ENCODE peak calls at places on chromosomes 6 and 20, in five cellular contexts. One of them, this sample, is unnamed.

GRCh38 chr20:11847827-11848226 is 69.9 kb upstream of the BTBD3 start:
- DNase-seq in IMR-90: no peak
- DNase-seq in trophoblast cell: no peak
- DNase-seq in mesendoderm: no peak
- DNase-seq in H9: no peak
- DNase-seq in this sample: no peak

GRCh38 chr6:55916188-55916587 is 40.8 kb upstream of the BMP5 start:
- DNase-seq in IMR-90: peak
- DNase-seq in H9: no peak
- DNase-seq in mesendoderm: peak
- DNase-seq in trophoblast cell: peak
- DNase-seq in this sample: no peak

GRCh38 chr20:3749689-3750639 is 17.5 kb downstream of the HSPA12B start:
- DNase-seq in H9: peak
- DNase-seq in mesendoderm: peak
- DNase-seq in trophoblast cell: peak
- DNase-seq in IMR-90: no peak
- DNase-seq in this sample: peak

GRCh38 chr6:51626391-51626790 is 461.0 kb downstream of the PKHD1 start:
- DNase-seq in mesendoderm: no peak
- DNase-seq in trophoblast cell: no peak
- DNase-seq in H9: no peak
- DNase-seq in IMR-90: no peak
- DNase-seq in this sample: no peak

GRCh38 chr6:133632906-133633305 is 256.0 kb upstream of the TCF21 start:
- DNase-seq in IMR-90: no peak
- DNase-seq in H9: no peak
- DNase-seq in trophoblast cell: no peak
- DNase-seq in mesendoderm: peak
- DNase-seq in this sample: no peak

GRCh38 chr6:38552136-38552535 is 87.6 kb downstream of the BTBD9 start:
- DNase-seq in H9: no peak
- DNase-seq in mesendoderm: no peak
- DNase-seq in IMR-90: no peak
- DNase-seq in trophoblast cell: no peak
- DNase-seq in this sample: no peak

GRCh38 chr6:158837684-158838625 is 18.8 kb upstream of the EZR start:
- DNase-seq in mesendoderm: peak
- DNase-seq in trophoblast cell: peak
- DNase-seq in IMR-90: peak
- DNase-seq in H9: no peak
- DNase-seq in this sample: no peak

GRCh38 chr20:13341737-13342393 is 120.8 kb downstream of the ISM1 start:
- DNase-seq in H9: no peak
- DNase-seq in IMR-90: no peak
- DNase-seq in trophoblast cell: peak
- DNase-seq in mesendoderm: no peak
- DNase-seq in this sample: no peak

GRCh38 chr6:119874381-119874780 is 524.8 kb upstream of the MAN1A1 start:
- DNase-seq in mesendoderm: no peak
- DNase-seq in trophoblast cell: no peak
- DNase-seq in H9: no peak
- DNase-seq in IMR-90: no peak
- DNase-seq in this sample: no peak

GRCh38 chr6:74991573-74992332 is 214.1 kb downstream of the COL12A1 start:
- DNase-seq in IMR-90: peak
- DNase-seq in trophoblast cell: no peak
- DNase-seq in mesendoderm: peak
- DNase-seq in H9: no peak
- DNase-seq in this sample: no peak

GRCh38 chr20:25447671-25448070 is 40.2 kb downstream of the GINS1 start:
- DNase-seq in H9: no peak
- DNase-seq in IMR-90: no peak
- DNase-seq in trophoblast cell: no peak
- DNase-seq in mesendoderm: no peak
- DNase-seq in this sample: no peak

GRCh38 chr6:13522639-13523038 is 35.2 kb upstream of the GFOD1 start:
- DNase-seq in trophoblast cell: peak
- DNase-seq in H9: no peak
- DNase-seq in mesendoderm: no peak
- DNase-seq in IMR-90: no peak
- DNase-seq in this sample: no peak

GRCh38 chr6:10429638-10430427 is 15.0 kb upstream of the TFAP2A start:
- DNase-seq in mesendoderm: peak
- DNase-seq in H9: no peak
- DNase-seq in trophoblast cell: peak
- DNase-seq in IMR-90: peak
- DNase-seq in this sample: peak

GRCh38 chr6:32692019-32692418 is 25.6 kb upstream of the HLA-DQB1 start:
- DNase-seq in mesendoderm: peak
- DNase-seq in trophoblast cell: peak
- DNase-seq in IMR-90: no peak
- DNase-seq in H9: peak
- DNase-seq in this sample: peak

GRCh38 chr6:128507337-128508310 is 12.8 kb downstream of the PTPRK start:
- DNase-seq in mesendoderm: no peak
- DNase-seq in H9: no peak
- DNase-seq in IMR-90: peak
- DNase-seq in trophoblast cell: peak
- DNase-seq in this sample: no peak

GRCh38 chr6:138115877-138116660 is 8.8 kb upstream of the PERP start:
- DNase-seq in H9: no peak
- DNase-seq in IMR-90: peak
- DNase-seq in trophoblast cell: peak
- DNase-seq in mesendoderm: peak
- DNase-seq in this sample: peak

GRCh38 chr20:44035924-44036323 is 121.3 kb downstream of the TOX2 start:
- DNase-seq in IMR-90: no peak
- DNase-seq in mesendoderm: no peak
- DNase-seq in trophoblast cell: no peak
- DNase-seq in H9: no peak
- DNase-seq in this sample: no peak

GRCh38 chr6:106183430-106183829 is 97.3 kb downstream of the PRDM1 start:
- DNase-seq in IMR-90: no peak
- DNase-seq in H9: no peak
- DNase-seq in trophoblast cell: no peak
- DNase-seq in mesendoderm: no peak
- DNase-seq in this sample: no peak

GRCh38 chr20:23251779-23252178 is 98.8 kb upstream of the NXT1 start:
- DNase-seq in H9: no peak
- DNase-seq in trophoblast cell: no peak
- DNase-seq in IMR-90: no peak
- DNase-seq in mesendoderm: no peak
- DNase-seq in this sample: no peak

GRCh38 chr6:165047952-165048351 is 261.5 kb downstream of the C6orf118 start:
- DNase-seq in mesendoderm: no peak
- DNase-seq in H9: no peak
- DNase-seq in IMR-90: no peak
- DNase-seq in trophoblast cell: no peak
- DNase-seq in this sample: no peak

GRCh38 chr6:28531479-28532128 is 5.9 kb downstream of the GPX5 start:
- DNase-seq in trophoblast cell: peak
- DNase-seq in H9: peak
- DNase-seq in IMR-90: no peak
- DNase-seq in mesendoderm: peak
- DNase-seq in this sample: no peak

GRCh38 chr6:28534880-28535279 is 9.2 kb downstream of the GPX5 start:
- DNase-seq in mesendoderm: no peak
- DNase-seq in H9: no peak
- DNase-seq in IMR-90: no peak
- DNase-seq in trophoblast cell: no peak
- DNase-seq in this sample: no peak

GRCh38 chr6:28541996-28542395 is 16.3 kb downstream of the GPX5 start:
- DNase-seq in H9: no peak
- DNase-seq in mesendoderm: no peak
- DNase-seq in trophoblast cell: no peak
- DNase-seq in IMR-90: no peak
- DNase-seq in this sample: no peak

GRCh38 chr6:28537509-28538140 is 11.9 kb downstream of the GPX5 start:
- DNase-seq in H9: peak
- DNase-seq in trophoblast cell: peak
- DNase-seq in mesendoderm: peak
- DNase-seq in IMR-90: peak
- DNase-seq in this sample: no peak

GRCh38 chr6:28537065-28537464 is 11.4 kb downstream of the GPX5 start:
- DNase-seq in mesendoderm: peak
- DNase-seq in IMR-90: peak
- DNase-seq in H9: peak
- DNase-seq in trophoblast cell: peak
- DNase-seq in this sample: no peak
- H2AK5ac ChIP-seq in mesendoderm: no peak
- H2AK5ac ChIP-seq in IMR-90: no peak
- H2AK5ac ChIP-seq in H9: no peak
- H2AK5ac ChIP-seq in trophoblast cell: no peak
- H2AK5ac ChIP-seq in this sample: no peak

DNA sequence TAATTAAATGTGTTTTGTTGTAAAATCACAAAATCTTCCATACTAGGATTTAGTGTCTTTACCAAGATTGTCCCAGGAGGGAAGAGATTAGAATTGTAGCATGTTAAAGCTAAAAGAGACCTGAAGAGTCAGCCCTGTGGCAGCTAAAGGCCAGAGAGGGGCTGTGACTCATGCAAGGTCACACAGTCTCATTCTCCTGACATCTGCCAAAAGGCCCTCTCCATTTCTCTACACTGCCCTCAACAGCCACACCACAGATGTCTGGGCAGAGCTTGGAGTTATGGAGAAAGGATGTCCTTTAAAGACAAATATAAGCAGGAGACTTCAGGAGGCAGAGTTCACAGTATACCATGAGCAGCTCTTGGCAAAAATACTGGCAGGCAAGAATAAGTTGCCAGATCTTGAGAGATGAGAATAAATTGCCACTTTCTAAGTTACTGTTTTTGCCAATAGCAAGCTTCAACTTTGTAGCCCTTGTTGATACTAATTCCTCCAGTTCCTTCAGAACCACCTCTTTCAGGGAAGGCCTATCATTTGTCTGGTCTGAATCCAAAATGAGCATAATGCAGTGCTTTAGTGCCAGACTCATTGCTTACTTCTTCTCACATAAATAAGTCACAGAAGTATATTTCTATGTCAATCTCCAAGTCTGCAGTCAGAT is 41.7 kb downstream of the AKIRIN2 start:
- DNase-seq in trophoblast cell: peak
- DNase-seq in mesendoderm: no peak
- DNase-seq in IMR-90: peak
- DNase-seq in H9: no peak
- DNase-seq in this sample: no peak
- H3K27ac ChIP-seq in trophoblast cell: no peak
- H3K27ac ChIP-seq in mesendoderm: no peak
- H3K27ac ChIP-seq in IMR-90: peak
- H3K27ac ChIP-seq in H9: no peak
- H3K27ac ChIP-seq in this sample: no peak

GRCh38 chr6:161273752-161274487 is at the start of gene AGPAT4:
- DNase-seq in H9: peak
- DNase-seq in trophoblast cell: peak
- DNase-seq in IMR-90: peak
- DNase-seq in mesendoderm: peak
- DNase-seq in this sample: peak
- H3K18ac ChIP-seq in H9: peak
- H3K18ac ChIP-seq in trophoblast cell: no peak
- H3K18ac ChIP-seq in IMR-90: peak
- H3K18ac ChIP-seq in mesendoderm: peak
- H3K18ac ChIP-seq in this sample: peak

DNA sequence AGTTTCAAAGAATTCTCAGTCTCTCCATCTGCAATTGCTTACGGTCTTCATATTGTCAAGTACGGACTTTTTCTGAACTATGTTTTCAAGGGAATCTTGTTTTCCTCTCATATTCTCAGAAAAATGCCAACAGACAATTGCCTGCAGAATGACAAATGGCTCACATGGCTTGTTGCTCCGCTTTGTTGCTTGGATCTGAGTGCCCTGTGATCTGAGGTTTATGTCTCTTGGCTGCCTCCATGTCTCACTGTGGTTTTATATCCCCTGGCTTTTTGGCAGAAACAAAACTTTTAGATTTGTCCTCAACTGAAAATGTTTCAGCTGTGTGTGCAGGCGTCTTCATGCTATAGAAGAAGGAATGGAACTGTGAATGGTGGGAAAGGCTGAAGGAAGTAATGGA is 285.4 kb upstream of the CHD6 start:
- DNase-seq in H9: no peak
- DNase-seq in mesendoderm: no peak
- DNase-seq in IMR-90: no peak
- DNase-seq in trophoblast cell: no peak
- DNase-seq in this sample: no peak
- H2AK5ac ChIP-seq in H9: no peak
- H2AK5ac ChIP-seq in mesendoderm: no peak
- H2AK5ac ChIP-seq in IMR-90: no peak
- H2AK5ac ChIP-seq in trophoblast cell: no peak
- H2AK5ac ChIP-seq in this sample: no peak

GRCh38 chr20:63895202-63895885 is 418 bp downstream of the DNAJC5 start:
- DNase-seq in IMR-90: no peak
- DNase-seq in trophoblast cell: no peak
- DNase-seq in H9: no peak
- DNase-seq in mesendoderm: no peak
- DNase-seq in this sample: no peak

GRCh38 chr20:63894358-63895201 is at the start of gene DNAJC5:
- DNase-seq in mesendoderm: peak
- DNase-seq in IMR-90: peak
- DNase-seq in trophoblast cell: peak
- DNase-seq in H9: peak
- DNase-seq in this sample: peak

GRCh38 chr20:63896136-63896890 is 1.4 kb downstream of the DNAJC5 start:
- DNase-seq in mesendoderm: peak
- DNase-seq in trophoblast cell: peak
- DNase-seq in H9: no peak
- DNase-seq in IMR-90: peak
- DNase-seq in this sample: no peak

GRCh38 chr20:63893999-63894357 is 948 bp upstream of the DNAJC5 start:
- DNase-seq in trophoblast cell: no peak
- DNase-seq in H9: no peak
- DNase-seq in IMR-90: no peak
- DNase-seq in mesendoderm: no peak
- DNase-seq in this sample: no peak

DNA sequence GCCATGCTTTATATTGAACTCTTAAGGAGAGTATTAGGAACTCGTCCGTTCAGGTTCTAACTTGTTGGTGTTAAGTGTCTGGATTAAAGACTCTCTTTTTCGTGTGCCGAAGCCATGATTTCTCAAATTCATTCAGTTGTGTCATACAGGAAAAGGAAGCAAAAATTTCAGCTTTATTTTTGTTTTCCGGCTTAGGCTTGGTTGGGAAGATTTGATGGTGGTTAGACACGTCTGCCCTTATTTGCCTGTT is 885 bp downstream of the DNAJC5 start:
- DNase-seq in mesendoderm: no peak
- DNase-seq in H9: no peak
- DNase-seq in trophoblast cell: no peak
- DNase-seq in IMR-90: peak
- DNase-seq in this sample: no peak
- H3K27ac ChIP-seq in mesendoderm: no peak
- H3K27ac ChIP-seq in H9: no peak
- H3K27ac ChIP-seq in trophoblast cell: no peak
- H3K27ac ChIP-seq in IMR-90: peak
- H3K27ac ChIP-seq in this sample: no peak

This sample was measured in neuronal stem cell.